ENCODE peak calls at places on chromosomes 11 and 22, in nine cellular contexts. Q is COR-L47; N is IMR-90; Y is HEK293T; Z is upper lobe of right lung; J is activated CD4-positive, alpha-beta T cell treated with anti-CD3 and anti-CD28 coated beads for 48 hours; M is hippocampal formation; R is activated naive CD4-positive, alpha-beta T cell treated with anti-CD3 and anti-CD28 coated beads for 36 hours; A is T follicular helper cell. L is an unnamed sample.

GRCh38 chr22:19124377-19124776 is 2.2 kb upstream of the DGCR2 start:
- DNase-seq in M (no peak), J (no peak), A (no peak), R (no peak), Y (no peak), N (no peak), Z (no peak), Q (no peak), L (no peak)

GRCh38 chr11:69707156-69707555 is 3.3 kb upstream of the FGF19 start:
- DNase-seq in Q (peak; percentile 15), N (no peak), J (no peak), R (no peak), Z (no peak), Y (no peak), A (no peak), M (no peak), L (no peak)

GRCh38 chr11:63813035-63813562 is at the start of gene SPINDOC:
- DNase-seq in Z (peak; percentile 90), J (peak; percentile 76), N (peak; percentile 47), M (peak; percentile 64), Q (peak; percentile 80), A (peak; percentile 45), Y (peak; percentile 90), R (peak; percentile 66), L (peak; percentile 83)

GRCh38 chr11:2173150-2173693 is 1.6 kb upstream of the TH start:
- DNase-seq in N (no peak), M (no peak), Q (no peak), A (no peak), Z (no peak), R (no peak), J (peak; percentile 32), Y (peak; percentile 47), L (no peak)

GRCh38 chr22:18985761-18986160 is 49.7 kb upstream of the PRODH start:
- DNase-seq in R (no peak), Q (no peak), Z (no peak), A (no peak), N (no peak), J (no peak), Y (no peak), M (no peak), L (no peak)

GRCh38 chr11:116874251-116874650 is 36.8 kb upstream of the APOA1 start:
- DNase-seq in R (no peak), A (no peak), M (no peak), J (no peak), Y (no peak), Q (no peak), Z (no peak), N (peak; percentile 43), L (no peak)

GRCh38 chr11:58254936-58255335 is 13.1 kb downstream of the OR10W1 start:
- DNase-seq in N (peak; percentile 18), A (no peak), J (no peak), Y (no peak), Z (no peak), Q (no peak), R (no peak), M (no peak), L (no peak)

GRCh38 chr22:30861688-30862552 is 106.7 kb downstream of the MORC2 start:
- DNase-seq in Z (peak; percentile 37), J (no peak), N (no peak), A (no peak), Y (peak; percentile 6), Q (no peak), R (no peak), M (no peak), L (no peak)

GRCh38 chr11:47338396-47339241 is 13.9 kb downstream of the MYBPC3 start:
- DNase-seq in R (no peak), Y (no peak), Z (no peak), M (no peak), J (no peak), A (no peak), Q (no peak), N (no peak), L (no peak)

GRCh38 chr11:75939992-75940391 is 125.0 kb downstream of the UVRAG start:
- DNase-seq in J (no peak), A (no peak), R (no peak), N (no peak), M (no peak), Q (no peak), Y (no peak), Z (no peak), L (no peak)

GRCh38 chr11:77027275-77027674 is 6.9 kb upstream of the B3GNT6 start:
- DNase-seq in M (no peak), Y (no peak), J (no peak), Q (no peak), N (peak; percentile 48), A (no peak), Z (no peak), R (no peak), L (no peak)

GRCh38 chr11:114827043-114827442 is 148.7 kb downstream of the NXPE2 start:
- DNase-seq in M (no peak), Y (no peak), Q (no peak), A (no peak), R (no peak), N (no peak), J (no peak), Z (no peak), L (no peak)

GRCh38 chr11:61838921-61839320 is 10.8 kb downstream of the FADS2 start:
- DNase-seq in A (no peak), N (no peak), Y (no peak), M (no peak), R (no peak), J (no peak), Q (no peak), Z (no peak), L (no peak)

GRCh38 chr11:97201743-97202612 is 812.2 kb downstream of the JRKL start:
- DNase-seq in A (no peak), M (no peak), R (no peak), Y (no peak), Z (no peak), N (no peak), J (no peak), Q (no peak), L (no peak)

GRCh38 chr11:79152511-79152910 is 288.3 kb downstream of the TENM4 start:
- DNase-seq in M (no peak), N (no peak), R (no peak), Q (no peak), Z (no peak), J (no peak), Y (no peak), A (no peak), L (no peak)

GRCh38 chr11:126317681-126318641 is 14.1 kb downstream of the DCPS start:
- DNase-seq in Y (no peak), R (peak; percentile 59), A (no peak), M (no peak), N (peak; percentile 83), Q (no peak), J (peak; percentile 45), Z (peak; percentile 71), L (peak; percentile 81)

GRCh38 chr11:70526116-70527045 is 128.1 kb downstream of the CTTN start:
- DNase-seq in R (no peak), Y (no peak), A (no peak), Z (peak; percentile 84), N (no peak), M (no peak), J (no peak), Q (no peak), L (no peak)

L was measured in heart right ventricle.